ENCODE peak calls at places on chromosomes 13 and 19, in nine cellular contexts. S is ascending aorta; M is left ventricle myocardium inferior; K is prostate gland; G is HFF-Myc; E is astrocyte of the cerebellum; Q is activated CD8-positive, alpha-beta memory T cell treated with anti-CD3 and anti-CD28 coated beads for 1 hour; R is RPMI8226; T is NCI-H1092. O is an unnamed sample.

GRCh38 chr13:33349314-33349995 is 63.9 kb upstream of the STARD13 start:
- DNase-seq in K (no peak), G (no peak), Q (no peak), E (no peak), S (peak), M (peak), R (no peak), T (no peak), O (peak)

GRCh38 chr13:30370146-30370545 is 52.1 kb upstream of the UBE2L5 start:
- DNase-seq in T (no peak), R (no peak), E (no peak), G (no peak), S (no peak), K (no peak), M (no peak), Q (no peak), O (no peak)

GRCh38 chr13:77714119-77714755 is 16.8 kb downstream of the SLAIN1 start:
- DNase-seq in T (no peak), Q (no peak), G (no peak), K (no peak), S (no peak), M (no peak), R (no peak), E (no peak), O (no peak)

GRCh38 chr19:33998302-33998701 is 174.0 kb upstream of the LSM14A start:
- DNase-seq in M (no peak), R (no peak), S (no peak), T (no peak), G (no peak), Q (no peak), E (no peak), K (no peak), O (no peak)

GRCh38 chr19:35671818-35672217 is 5.5 kb downstream of the UPK1A start:
- DNase-seq in R (no peak), E (no peak), G (no peak), S (no peak), Q (no peak), M (no peak), K (no peak), T (no peak), O (no peak)

GRCh38 chr19:40403262-40403984 is 9.8 kb downstream of the PRX start:
- DNase-seq in E (peak), K (peak), S (peak), M (peak), G (peak), Q (peak), R (peak), T (peak), O (peak)

GRCh38 chr19:7927605-7928333 is 1.8 kb upstream of the CTXN1 start:
- DNase-seq in M (no peak), R (no peak), G (no peak), E (no peak), Q (no peak), S (no peak), K (no peak), T (no peak), O (no peak)

GRCh38 chr13:54162069-54162468 is 1133.5 kb downstream of the OLFM4 start:
- DNase-seq in T (no peak), M (no peak), E (no peak), R (peak), S (no peak), G (no peak), Q (no peak), K (no peak), O (no peak)

GRCh38 chr13:44667950-44668349 is 91.8 kb upstream of the TSC22D1 start:
- DNase-seq in K (no peak), T (no peak), S (no peak), R (no peak), M (no peak), Q (no peak), G (no peak), E (peak), O (no peak)

GRCh38 chr13:39530996-39531395 is 72.0 kb downstream of the LHFPL6 start:
- DNase-seq in M (no peak), E (no peak), Q (no peak), K (no peak), R (no peak), S (no peak), G (no peak), T (no peak), O (no peak)

GRCh38 chr19:9916719-9917118 is 19.6 kb downstream of the OLFM2 start:
- DNase-seq in K (no peak), E (no peak), Q (no peak), G (no peak), R (no peak), S (no peak), T (no peak), M (no peak), O (no peak)

GRCh38 chr13:40982772-40983171 is 36.3 kb downstream of the ELF1 start:
- DNase-seq in T (no peak), M (no peak), Q (peak), R (peak), G (no peak), E (peak), S (no peak), K (peak), O (no peak)

GRCh38 chr13:110560606-110561334 is 752 bp downstream of the RAB20 start:
- DNase-seq in T (no peak), K (no peak), Q (no peak), G (no peak), E (no peak), R (peak), M (peak), S (no peak), O (no peak)

GRCh38 chr19:20244356-20244755 is 77.3 kb downstream of the ZNF486 start:
- DNase-seq in Q (no peak), T (no peak), K (no peak), G (no peak), S (no peak), E (no peak), M (no peak), R (peak), O (no peak)

GRCh38 chr19:38844093-38844686 is 5.6 kb downstream of the HNRNPL start:
- DNase-seq in T (no peak), R (no peak), M (no peak), Q (no peak), E (no peak), G (no peak), K (no peak), S (no peak), O (no peak)

GRCh38 chr13:101700598-101700997 is 248.1 kb downstream of the ITGBL1 start:
- DNase-seq in Q (no peak), S (no peak), G (no peak), E (peak), T (no peak), M (no peak), K (peak), R (no peak), O (no peak)

GRCh38 chr13:68996671-68997030 is 1111.0 kb upstream of the ATXN8OS start:
- DNase-seq in G (no peak), M (no peak), S (no peak), E (no peak), K (no peak), Q (no peak), R (no peak), T (no peak), O (no peak)

GRCh38 chr19:16814526-16815100 is 14.6 kb upstream of the SIN3B start:
- DNase-seq in M (no peak), R (no peak), E (no peak), S (no peak), Q (no peak), K (no peak), G (no peak), T (no peak), O (no peak)

GRCh38 chr13:97834255-97834654 is 119.2 kb upstream of the IPO5 start:
- DNase-seq in T (no peak), M (no peak), K (no peak), Q (no peak), E (no peak), S (no peak), G (no peak), R (no peak), O (no peak)

GRCh38 chr13:21330126-21330861 is 128.8 kb downstream of the ZDHHC20 start:
- DNase-seq in G (no peak), K (no peak), S (no peak), T (no peak), M (no peak), Q (no peak), E (no peak), R (peak), O (no peak)

GRCh38 chr19:35017507-35017906 is 12.8 kb upstream of the SCN1B start:
- DNase-seq in S (no peak), E (no peak), M (no peak), G (no peak), R (no peak), T (no peak), K (no peak), Q (no peak), O (no peak)

GRCh38 chr19:5074830-5075394 is 106.0 kb downstream of the KDM4B start:
- DNase-seq in S (no peak), E (no peak), Q (no peak), T (no peak), G (no peak), K (no peak), R (no peak), M (no peak), O (no peak)

GRCh38 chr13:27636624-27637288 is 15.1 kb downstream of the POLR1D start:
- DNase-seq in T (no peak), G (no peak), R (no peak), S (no peak), M (no peak), E (no peak), Q (no peak), K (no peak), O (no peak)

GRCh38 chr13:74487091-74487722 is 353.0 kb upstream of the KLF12 start:
- DNase-seq in M (no peak), E (no peak), S (no peak), T (no peak), G (no peak), Q (no peak), R (no peak), K (no peak), O (no peak)

GRCh38 chr13:59877933-59878332 is 285.8 kb downstream of the DIAPH3 start:
- DNase-seq in S (no peak), G (no peak), T (no peak), K (no peak), Q (no peak), E (no peak), M (no peak), R (no peak), O (no peak)

GRCh38 chr13:113350065-113350937 is 13.6 kb downstream of the GRTP1 start:
- DNase-seq in R (peak), E (no peak), T (no peak), Q (no peak), S (no peak), K (no peak), G (no peak), M (no peak), O (no peak)

O was measured in nephron progenitor cell.